ENCODE peak calls at places on chromosomes 1 and 21, in ten cellular contexts. I is lung, W is lower lobe of right lung, X is choroid plexus epithelial cell, T is GM12865, S is small intestine, D is ovary, G is WERI-Rb-1, K is bronchial epithelial cell, M is GM23248. F is an unnamed sample.

GRCh38 chr1:93735722-93736121 is 54.1 kb upstream of the BCAR3 start:
- DNase-seq in X (peak), D (no peak), I (no peak), S (no peak), T (no peak), G (no peak), K (peak), M (peak), W (no peak), F (peak)

GRCh38 chr1:173601588-173601987 is 1.3 kb downstream of the SLC9C2 start:
- DNase-seq in K (peak), T (peak), I (no peak), M (no peak), S (no peak), W (no peak), X (no peak), G (no peak), D (no peak), F (no peak)

GRCh38 chr1:96309783-96310182 is 411.8 kb upstream of the PTBP2 start:
- DNase-seq in D (no peak), S (no peak), G (no peak), X (peak), T (no peak), I (peak), K (peak), M (peak), W (no peak), F (peak)

GRCh38 chr1:54310439-54311328 is 95.5 kb downstream of the SSBP3 start:
- DNase-seq in D (no peak), M (peak), X (peak), W (peak), T (peak), K (no peak), I (peak), S (no peak), G (peak), F (peak)

GRCh38 chr1:30636621-30637020 is 86.8 kb downstream of the MATN1 start:
- DNase-seq in W (no peak), G (no peak), D (no peak), M (no peak), I (no peak), X (no peak), T (no peak), S (no peak), K (no peak), F (no peak)

GRCh38 chr1:217910791-217911320 is 279.7 kb downstream of the SPATA17 start:
- DNase-seq in K (no peak), D (no peak), I (no peak), M (no peak), W (no peak), T (no peak), S (no peak), G (no peak), X (no peak), F (no peak)

GRCh38 chr1:41325801-41326200 is 35.4 kb upstream of the FOXO6 start:
- DNase-seq in M (peak), S (no peak), G (no peak), K (no peak), I (no peak), D (no peak), T (no peak), X (no peak), W (no peak), F (peak)

GRCh38 chr1:6743189-6744101 is 41.8 kb upstream of the CAMTA1 start:
- DNase-seq in X (peak), K (peak), W (peak), G (no peak), S (no peak), I (peak), M (peak), D (peak), T (peak), F (peak)

GRCh38 chr1:228396770-228397453 is 9.7 kb downstream of the TRIM11 start:
- DNase-seq in I (no peak), G (no peak), S (no peak), T (no peak), W (peak), M (no peak), X (no peak), D (no peak), K (no peak), F (no peak)

GRCh38 chr1:54591127-54591756 is 32.1 kb downstream of the FAM151A start:
- DNase-seq in M (no peak), G (no peak), D (no peak), K (no peak), I (no peak), W (no peak), S (no peak), X (peak), T (no peak), F (peak)

GRCh38 chr1:6097117-6097595 is 51.5 kb downstream of the KCNAB2 start:
- DNase-seq in D (no peak), W (peak), T (no peak), K (no peak), M (no peak), G (no peak), X (no peak), I (no peak), S (no peak), F (no peak)

GRCh38 chr1:228685081-228685480 is 50.2 kb upstream of the RHOU start:
- DNase-seq in G (no peak), I (no peak), W (no peak), M (no peak), T (no peak), K (no peak), S (no peak), D (no peak), X (no peak), F (no peak)

GRCh38 chr21:15999741-16000140 is 270.0 kb downstream of the USP25 start:
- DNase-seq in G (no peak), S (no peak), D (no peak), M (no peak), T (no peak), K (no peak), W (no peak), X (no peak), I (no peak), F (no peak)

GRCh38 chr1:116738673-116739370 is 15.4 kb upstream of the CD2 start:
- DNase-seq in M (no peak), W (no peak), K (peak), I (no peak), G (no peak), T (peak), X (no peak), S (no peak), D (no peak), F (no peak)

GRCh38 chr21:41764558-41765392 is 2.1 kb downstream of the RIPK4 start:
- DNase-seq in W (no peak), M (no peak), I (no peak), D (no peak), X (no peak), G (no peak), K (peak), T (no peak), S (peak), F (no peak)

GRCh38 chr1:223846668-223847007 is 891 bp upstream of the TP53BP2 start:
- DNase-seq in S (peak), T (no peak), G (no peak), M (peak), D (peak), X (no peak), W (no peak), I (no peak), K (no peak), F (peak)

GRCh38 chr1:225700889-225701465 is 48.1 kb upstream of the ENAH start:
- DNase-seq in X (peak), M (peak), I (no peak), W (no peak), T (no peak), S (no peak), G (no peak), K (no peak), D (no peak), F (no peak)

GRCh38 chr1:19648689-19649088 is 4.6 kb downstream of the NBL1 start:
- DNase-seq in S (peak), M (peak), W (no peak), K (peak), I (no peak), D (peak), T (no peak), X (peak), G (peak), F (peak)

GRCh38 chr21:14968029-14968428 is 96.8 kb downstream of the NRIP1 start:
- DNase-seq in D (no peak), I (no peak), T (no peak), X (no peak), W (no peak), S (no peak), K (peak), G (no peak), M (no peak), F (peak)

GRCh38 chr1:206703647-206704046 is 18.9 kb downstream of the MAPKAPK2 start:
- DNase-seq in D (no peak), G (no peak), T (peak), X (peak), W (no peak), I (no peak), S (no peak), M (no peak), K (no peak), F (no peak)

GRCh38 chr1:32269744-32270143 is 18.7 kb downstream of the LCK start:
- DNase-seq in W (no peak), G (no peak), T (no peak), I (no peak), M (no peak), D (no peak), K (no peak), S (no peak), X (no peak), F (no peak)

GRCh38 chr1:32266926-32267645 is 16.0 kb downstream of the LCK start:
- DNase-seq in M (peak), T (peak), W (no peak), D (no peak), X (peak), G (no peak), I (no peak), S (no peak), K (peak), F (peak)

GRCh38 chr1:32265846-32266245 is 14.8 kb downstream of the LCK start:
- DNase-seq in K (no peak), X (no peak), T (no peak), M (no peak), S (no peak), W (no peak), D (no peak), I (no peak), G (no peak), F (no peak)

DNA sequence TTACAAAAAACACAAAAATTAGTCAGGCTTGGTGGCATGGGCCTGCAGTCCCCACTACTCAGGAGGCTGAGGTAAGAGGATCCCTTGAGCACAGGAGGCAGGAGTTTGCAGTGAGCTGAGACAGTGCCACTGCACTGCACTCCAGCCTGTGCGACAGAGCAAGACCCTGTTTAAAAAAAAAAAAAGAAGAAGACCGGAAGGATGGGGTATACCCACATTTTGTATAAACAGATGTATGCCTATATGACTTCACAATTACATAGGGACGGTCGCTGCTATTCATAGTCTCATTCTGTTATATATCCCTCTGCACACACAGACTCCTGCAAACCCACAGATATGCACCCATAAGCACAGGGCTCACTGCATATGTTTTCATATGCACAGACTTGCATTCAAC is 12.7 kb downstream of the LCK start:
- DNase-seq in T (peak), I (no peak), D (no peak), W (no peak), S (no peak), X (no peak), G (no peak), K (no peak), M (no peak), F (no peak)
- H3K4me3 ChIP-seq in T (no peak), I (no peak), D (no peak), W (no peak), S (no peak), X (no peak), G (no peak), K (no peak), M (no peak), F (no peak)

GRCh38 chr21:36747114-36747814 is 48.3 kb downstream of the SIM2 start:
- DNase-seq in M (peak), T (peak), S (peak), I (no peak), W (no peak), G (peak), D (no peak), X (no peak), K (no peak), F (no peak)
- H3K4me3 ChIP-seq in M (peak), T (no peak), S (peak), I (peak), W (peak), G (peak), D (no peak), X (peak), K (peak), F (peak)

DNA sequence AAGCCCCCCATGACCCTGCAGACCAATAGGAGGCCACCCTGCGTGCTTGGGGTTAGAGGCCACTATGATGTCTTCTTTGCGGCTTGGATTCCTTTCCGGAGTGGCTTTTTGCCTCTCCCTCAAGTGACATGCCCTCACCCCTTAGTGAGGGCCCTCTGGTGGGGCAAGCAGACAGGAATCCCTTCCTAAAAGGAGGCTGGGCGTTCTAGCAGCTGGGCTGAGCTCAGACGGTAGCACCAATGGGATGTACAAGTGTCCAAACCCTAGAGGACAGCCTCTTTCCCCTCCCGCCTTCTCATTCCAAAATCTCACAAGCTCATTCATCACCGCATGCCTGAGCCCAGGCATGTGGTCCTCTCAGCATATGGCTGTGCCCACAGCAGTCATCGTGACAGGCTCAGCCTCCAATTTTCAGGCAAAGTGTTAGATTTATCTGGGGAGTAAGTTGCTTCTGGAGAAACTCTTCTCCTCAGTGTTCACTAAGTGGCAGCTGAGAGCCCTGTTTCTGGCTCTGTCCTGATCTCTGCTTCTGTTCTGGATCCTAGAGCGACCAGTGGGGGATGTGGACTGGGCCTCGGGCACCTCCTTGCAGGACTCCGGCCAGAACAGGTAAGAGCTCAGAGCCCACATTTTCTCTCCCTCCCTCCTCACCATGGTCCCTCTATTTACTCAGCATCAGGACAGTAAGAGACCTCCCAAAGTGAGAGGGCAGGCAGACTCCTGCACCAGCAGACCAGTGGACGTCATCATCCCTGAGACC is 4.8 kb downstream of the KIAA1614 start:
- DNase-seq in I (no peak), S (no peak), D (peak), T (no peak), M (peak), X (peak), G (no peak), W (no peak), K (no peak), F (no peak)
- H3K4me3 ChIP-seq in I (no peak), S (no peak), D (no peak), T (no peak), M (no peak), X (no peak), G (no peak), W (no peak), K (no peak), F (no peak)

DNA sequence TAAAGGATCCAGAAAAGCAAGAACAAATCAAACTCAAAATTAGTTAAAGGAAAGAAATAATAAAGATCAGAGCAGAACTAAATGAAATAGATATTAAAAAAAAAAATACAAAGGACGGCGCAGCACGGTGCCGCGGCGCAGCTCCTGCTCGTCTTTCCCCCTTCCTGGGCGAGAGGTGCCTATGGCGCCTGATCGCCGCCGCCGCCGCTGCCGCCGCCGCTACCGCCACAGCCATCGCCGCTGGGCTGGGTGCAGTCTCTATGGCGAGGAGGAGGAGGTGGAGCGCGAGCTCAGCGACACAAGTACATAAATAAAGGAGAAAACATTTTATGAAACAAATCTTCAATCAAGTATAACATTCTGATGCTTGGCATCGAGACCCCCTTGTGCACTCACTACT is 77.6 kb upstream of the VANGL1 start:
- DNase-seq in T (no peak), D (no peak), I (no peak), W (no peak), K (no peak), S (no peak), M (no peak), G (no peak), X (no peak), F (no peak)
- H3K4me3 ChIP-seq in T (no peak), D (no peak), I (no peak), W (no peak), K (no peak), S (no peak), M (no peak), G (no peak), X (peak), F (no peak)

F was measured in cardiac fibroblast.